ENCODE peak calls at places on chromosomes 7 and 10, in seven cellular contexts. L, W, S, M, H, Y and K are unnamed samples.
A peak's percentile ranks its signal among the peaks of the same experiment; 100 is the strongest.

GRCh38 chr7:97422046-97422445 is 304.5 kb downstream of the SDHAF3 start:
- DNase-seq in L (no peak), W (no peak), S (no peak), M (peak; percentile 23), H (no peak), Y (no peak), K (no peak)

GRCh38 chr10:69247313-69247710 is 27.2 kb downstream of the HKDC1 start:
- DNase-seq in L (no peak), W (no peak), S (no peak), M (no peak), H (no peak), Y (no peak), K (no peak)

GRCh38 chr7:6576024-6576866 is 1.0 kb upstream of the ZDHHC4 start:
- DNase-seq in L (no peak), W (no peak), S (no peak), M (no peak), H (no peak), Y (peak; percentile 48), K (no peak)

GRCh38 chr7:157688439-157689268 is 351.9 kb downstream of the DNAJB6 start:
- DNase-seq in L (no peak), W (no peak), S (no peak), M (no peak), H (no peak), Y (no peak), K (peak; percentile 81)

GRCh38 chr10:129047001-129047400 is 420.0 kb upstream of the MGMT start:
- DNase-seq in L (no peak), W (no peak), S (no peak), M (no peak), H (no peak), Y (no peak), K (no peak)

GRCh38 chr7:48537561-48537960 is 366.3 kb downstream of the ABCA13 start:
- DNase-seq in L (peak; percentile 93), W (no peak), S (no peak), M (peak; percentile 11), H (no peak), Y (no peak), K (no peak)

GRCh38 chr7:13139436-13139835 is 452.0 kb downstream of the ARL4A start:
- DNase-seq in L (no peak), W (peak; percentile 15), S (no peak), M (no peak), H (no peak), Y (no peak), K (no peak)

GRCh38 chr7:47520408-47520807 is 61.5 kb downstream of the TNS3 start:
- DNase-seq in L (no peak), W (no peak), S (peak; percentile 94), M (peak; percentile 93), H (peak; percentile 66), Y (no peak), K (no peak)

GRCh38 chr7:35258891-35259537 is 5.1 kb upstream of the TBX20 start:
- DNase-seq in L (no peak), W (no peak), S (no peak), M (no peak), H (no peak), Y (no peak), K (no peak)

GRCh38 chr7:155282671-155283070 is 15.0 kb upstream of the INSIG1 start:
- DNase-seq in L (no peak), W (no peak), S (no peak), M (no peak), H (peak; percentile 37), Y (no peak), K (no peak)

GRCh38 chr7:136857573-136857972 is 10.9 kb upstream of the CHRM2 start:
- DNase-seq in L (peak; percentile 25), W (no peak), S (peak; percentile 31), M (peak; percentile 15), H (no peak), Y (no peak), K (no peak)

GRCh38 chr7:2553831-2554581 is 1.3 kb downstream of the BRAT1 start:
- DNase-seq in L (no peak), W (no peak), S (no peak), M (no peak), H (no peak), Y (no peak), K (no peak)

GRCh38 chr7:12066561-12066960 is 144.5 kb upstream of the TMEM106B start:
- DNase-seq in L (peak; percentile 71), W (no peak), S (no peak), M (peak; percentile 6), H (no peak), Y (no peak), K (no peak)

GRCh38 chr10:127417031-127417430 is 132.1 kb upstream of the NPS start:
- DNase-seq in L (no peak), W (no peak), S (no peak), M (no peak), H (no peak), Y (no peak), K (no peak)

GRCh38 chr10:116974442-116975005 is 30.5 kb downstream of the SHTN1 start:
- DNase-seq in L (peak; percentile 87), W (no peak), S (peak; percentile 79), M (peak; percentile 89), H (no peak), Y (no peak), K (no peak)

GRCh38 chr10:12981570-12981969 is 19.9 kb downstream of the CCDC3 start:
- DNase-seq in L (peak; percentile 67), W (no peak), S (peak; percentile 32), M (peak; percentile 61), H (no peak), Y (no peak), K (no peak)

GRCh38 chr7:34837826-34838225 is 179.8 kb downstream of the NPSR1 start:
- DNase-seq in L (no peak), W (no peak), S (no peak), M (no peak), H (no peak), Y (no peak), K (no peak)

GRCh38 chr10:89684604-89685003 is 16.8 kb upstream of the KIF20B start:
- DNase-seq in L (peak; percentile 34), W (no peak), S (peak; percentile 47), M (peak; percentile 74), H (no peak), Y (no peak), K (no peak)

GRCh38 chr7:111090834-111091233 is at the start of gene LRRN3:
- DNase-seq in L (no peak), W (no peak), S (peak; percentile 60), M (peak; percentile 52), H (peak; percentile 38), Y (no peak), K (no peak)

GRCh38 chr10:123306290-123306689 is 152.1 kb downstream of the BUB3 start:
- DNase-seq in L (no peak), W (no peak), S (no peak), M (no peak), H (no peak), Y (no peak), K (no peak)

GRCh38 chr7:98879198-98879988 is 1.1 kb downstream of the TRRAP start:
- DNase-seq in L (peak; percentile 45), W (peak; percentile 69), S (no peak), M (peak; percentile 14), H (no peak), Y (peak; percentile 89), K (no peak)

GRCh38 chr7:47150497-47151260 is 431.2 kb downstream of the TNS3 start:
- DNase-seq in L (no peak), W (no peak), S (no peak), M (peak; percentile 30), H (no peak), Y (no peak), K (no peak)

GRCh38 chr10:130141878-130142277 is 5.7 kb downstream of the GLRX3 start:
- DNase-seq in L (no peak), W (no peak), S (no peak), M (no peak), H (no peak), Y (peak; percentile 75), K (no peak)

GRCh38 chr7:29866490-29866930 is 60.2 kb downstream of the WIPF3 start:
- DNase-seq in L (no peak), W (no peak), S (peak; percentile 95), M (peak; percentile 44), H (peak; percentile 39), Y (no peak), K (no peak)

GRCh38 chr7:132049462-132050304 is 493.3 kb upstream of the PODXL start:
- DNase-seq in L (no peak), W (no peak), S (peak; percentile 44), M (peak; percentile 31), H (no peak), Y (peak; percentile 32), K (no peak)

GRCh38 chr10:104231784-104232612 is at the start of gene CFAP43:
- DNase-seq in L (peak; percentile 96), W (peak; percentile 91), S (peak; percentile 97), M (peak; percentile 92), H (peak; percentile 98), Y (peak; percentile 97), K (peak; percentile 99)

GRCh38 chr10:78776746-78777145 is 292.0 kb upstream of the ZMIZ1 start:
- DNase-seq in L (no peak), W (no peak), S (no peak), M (no peak), H (no peak), Y (no peak), K (no peak)

GRCh38 chr7:43377196-43377935 is 205.5 kb upstream of the STK17A start:
- DNase-seq in L (no peak), W (no peak), S (peak; percentile 10), M (peak; percentile 33), H (no peak), Y (no peak), K (no peak)

DNA sequence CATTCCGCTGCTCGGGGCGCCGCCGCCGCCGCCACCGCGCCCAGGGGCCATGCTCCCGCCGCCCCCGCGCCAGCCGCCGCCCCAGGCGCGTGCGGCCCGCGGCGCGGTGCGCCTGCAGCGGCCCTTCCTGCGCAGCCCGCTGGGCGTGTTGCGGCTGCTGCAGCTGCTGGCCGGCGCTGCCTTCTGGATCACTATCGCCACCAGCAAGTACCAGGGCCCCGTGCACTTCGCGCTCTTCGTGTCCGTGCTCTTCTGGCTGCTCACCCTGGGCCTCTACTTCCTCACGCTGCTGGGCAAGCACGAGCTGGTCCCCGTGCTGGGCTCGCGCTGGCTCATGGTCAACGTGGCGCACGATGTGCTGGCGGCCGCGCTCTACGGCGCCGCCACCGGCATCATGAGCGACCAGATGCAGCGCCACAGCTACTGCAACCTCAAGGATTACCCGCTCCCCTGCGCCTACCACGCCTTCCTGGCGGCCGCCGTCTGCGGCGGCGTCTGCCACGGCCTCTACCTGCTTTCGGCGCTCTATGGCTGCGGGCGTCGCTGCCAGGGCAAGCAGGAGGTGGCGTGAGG is 384 bp downstream of the MARVELD1 start:
- DNase-seq in L (peak; percentile 81), W (peak; percentile 63), S (peak; percentile 69), M (peak; percentile 75), H (peak; percentile 72), Y (peak; percentile 85), K (peak; percentile 89)
- TF ChIP-seq CTCF in L (peak; percentile 42), W (no peak), S (peak; percentile 22), M (no peak), H (no peak), Y (peak; percentile 34), K (peak; percentile 33)

GRCh38 chr10:74486659-74487058 is 335.6 kb downstream of the ADK start:
- DNase-seq in L (peak; percentile 8), W (no peak), S (peak; percentile 31), M (no peak), H (no peak), Y (no peak), K (no peak)
- TF ChIP-seq CTCF in L (no peak), W (no peak), S (no peak), M (no peak), H (no peak), Y (no peak), K (no peak)

GRCh38 chr10:96025566-96025965 is 17.8 kb upstream of the CCNJ start:
- DNase-seq in L (peak; percentile 6), W (no peak), S (peak; percentile 3), M (peak; percentile 9), H (no peak), Y (peak; percentile 63), K (no peak)
- TF ChIP-seq CTCF in L (peak; percentile 37), W (no peak), S (peak; percentile 19), M (peak; percentile 25), H (no peak), Y (peak; percentile 46), K (peak; percentile 10)

GRCh38 chr10:115328331-115328730 is 235.2 kb downstream of the ATRNL1 start:
- DNase-seq in L (no peak), W (no peak), S (no peak), M (no peak), H (no peak), Y (no peak), K (no peak)
- TF ChIP-seq CTCF in L (no peak), W (no peak), S (no peak), M (no peak), H (no peak), Y (no peak), K (no peak)